ENCODE peak calls at places on chromosomes 13 and 19, in five cellular contexts. R is PC-9, H is NT2/D1, B is stomach, X is testis. N is an unnamed sample.

GRCh38 chr19:49362048-49362925 is at the start of gene TEAD2:
- DNase-seq in R (no peak), H (no peak), B (peak; percentile 73), X (peak; percentile 68), N (peak; percentile 77)

GRCh38 chr13:45943965-45944364 is 92.4 kb upstream of the SIAH3 start:
- DNase-seq in R (no peak), H (no peak), B (no peak), X (no peak), N (no peak)

GRCh38 chr19:582497-583197 is 7.0 kb upstream of the HCN2 start:
- DNase-seq in R (no peak), H (no peak), B (no peak), X (no peak), N (no peak)

GRCh38 chr19:51546107-51546649 is 14.7 kb upstream of the SIGLEC6 start:
- DNase-seq in R (no peak), H (no peak), B (no peak), X (no peak), N (no peak)

GRCh38 chr13:45511310-45512147 is 46.8 kb downstream of the COG3 start:
- DNase-seq in R (peak; percentile 55), H (peak; percentile 33), B (no peak), X (peak; percentile 58), N (peak; percentile 48)

GRCh38 chr19:49555600-49556411 is 24.6 kb downstream of the NOSIP start:
- DNase-seq in R (no peak), H (peak; percentile 77), B (peak; percentile 54), X (peak; percentile 86), N (peak; percentile 79)

GRCh38 chr13:60028021-60028420 is 135.7 kb downstream of the DIAPH3 start:
- DNase-seq in R (no peak), H (no peak), B (no peak), X (no peak), N (no peak)

GRCh38 chr19:55393362-55393761 is 7.6 kb downstream of the RPL28 start:
- DNase-seq in R (no peak), H (no peak), B (no peak), X (no peak), N (no peak)

GRCh38 chr19:38543807-38544568 is 73.8 kb downstream of the MAP4K1 start:
- DNase-seq in R (peak; percentile 87), H (peak; percentile 18), B (peak; percentile 39), X (peak; percentile 74), N (peak; percentile 85)

GRCh38 chr19:17036640-17037039 is 10.0 kb upstream of the CPAMD8 start:
- DNase-seq in R (no peak), H (no peak), B (no peak), X (no peak), N (no peak)

GRCh38 chr19:40605201-40605971 is 4.2 kb downstream of the LTBP4 start:
- DNase-seq in R (peak; percentile 83), H (no peak), B (peak; percentile 86), X (peak; percentile 61), N (no peak)

GRCh38 chr13:79810018-79810417 is 329.1 kb downstream of the NDFIP2 start:
- DNase-seq in R (no peak), H (no peak), B (no peak), X (no peak), N (no peak)

GRCh38 chr19:9673912-9674668 is 810 bp downstream of the ZNF562 start:
- DNase-seq in R (peak; percentile 50), H (no peak), B (no peak), X (no peak), N (no peak)

GRCh38 chr13:37348916-37349653 is 243.6 kb upstream of the CSNK1A1L start:
- DNase-seq in R (no peak), H (no peak), B (no peak), X (no peak), N (no peak)

GRCh38 chr19:35030257-35031071 is at the start of gene SCN1B:
- DNase-seq in R (peak; percentile 43), H (no peak), B (peak; percentile 62), X (peak; percentile 42), N (peak; percentile 39)

DNA sequence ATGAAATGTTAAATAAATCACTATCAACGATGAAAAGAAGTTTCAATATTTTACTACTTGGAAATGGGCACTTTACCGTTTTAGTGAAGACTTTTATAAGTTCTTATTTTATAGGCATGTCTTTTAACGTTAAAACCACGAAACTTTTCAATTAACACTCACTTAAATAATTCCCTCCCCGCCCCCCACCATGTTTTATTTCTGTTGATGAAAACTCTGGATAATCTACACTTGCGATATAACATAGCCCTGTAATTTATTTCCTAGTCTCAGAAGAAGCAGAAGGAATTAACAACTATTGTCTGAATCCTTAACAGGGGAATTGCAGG is 343 bp upstream of the ZNF285 start:
- DNase-seq in R (no peak), H (no peak), B (no peak), X (no peak), N (no peak)
- H3K4me3 ChIP-seq in R (peak overlapping the region; percentile 78), H (peak overlapping the region; percentile 80), B (peak overlapping the region; percentile 50), X (peak overlapping the region; percentile 79), N (no peak overlapping the region)

DNA sequence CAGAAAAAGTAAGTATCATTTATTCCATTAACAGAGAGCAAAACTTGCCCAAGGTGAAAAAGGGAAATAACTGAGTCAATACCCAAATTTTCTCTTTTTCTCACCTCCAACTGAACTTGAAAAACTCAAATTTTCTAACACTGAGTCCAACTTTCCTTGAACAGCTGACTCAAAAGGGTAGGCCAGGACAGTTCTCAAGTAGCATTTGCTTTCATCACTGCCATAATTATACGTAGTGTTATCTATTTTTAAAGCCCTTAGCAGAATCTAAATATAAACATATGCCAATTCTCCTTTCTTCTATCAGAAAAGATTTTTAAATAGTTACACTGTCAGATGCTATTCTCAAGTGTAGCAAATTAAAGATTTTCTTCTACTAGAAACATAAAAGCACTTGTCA is 3.5 kb downstream of the N4BP2L2 start:
- DNase-seq in R (no peak), H (no peak), B (no peak), X (no peak), N (no peak)
- H3K4me3 ChIP-seq in R (no peak overlapping the region), H (no peak overlapping the region), B (no peak overlapping the region), X (no peak overlapping the region), N (no peak overlapping the region)

GRCh38 chr13:24648271-24648670 is 31.9 kb upstream of the ATP12A start:
- DNase-seq in R (no peak), H (no peak), B (no peak), X (no peak), N (no peak)

GRCh38 chr13:24648983-24649684 is 31.1 kb upstream of the ATP12A start:
- DNase-seq in R (no peak), H (no peak), B (no peak), X (no peak), N (no peak)

GRCh38 chr13:24640752-24641151 is 39.5 kb upstream of the ATP12A start:
- DNase-seq in R (no peak), H (no peak), B (no peak), X (no peak), N (no peak)

GRCh38 chr13:24642236-24642635 is 38.0 kb upstream of the ATP12A start:
- DNase-seq in R (no peak), H (no peak), B (no peak), X (no peak), N (no peak)

DNA sequence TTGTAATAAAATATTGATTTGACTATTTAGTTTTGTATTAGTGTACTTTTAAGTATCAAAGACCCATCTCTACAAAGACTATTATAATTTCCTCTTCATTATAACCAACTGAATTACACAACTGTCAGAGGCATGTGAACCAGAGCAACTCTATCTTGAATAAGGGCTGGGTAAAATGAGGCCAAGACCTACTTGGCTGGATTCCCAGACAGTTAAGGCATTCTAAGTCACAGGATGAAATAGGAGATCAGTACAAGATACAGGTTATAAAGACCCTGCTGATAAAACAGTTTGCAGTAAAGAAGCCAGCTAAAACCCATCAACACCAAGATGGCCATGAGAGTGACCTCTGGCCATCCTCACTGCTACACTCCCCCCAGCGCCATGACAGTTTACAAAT is 36.2 kb upstream of the ATP12A start:
- DNase-seq in R (no peak), H (no peak), B (no peak), X (no peak), N (no peak)
- H3K4me3 ChIP-seq in R (no peak overlapping the region), H (no peak overlapping the region), B (no peak overlapping the region), X (no peak overlapping the region), N (no peak overlapping the region)

DNA sequence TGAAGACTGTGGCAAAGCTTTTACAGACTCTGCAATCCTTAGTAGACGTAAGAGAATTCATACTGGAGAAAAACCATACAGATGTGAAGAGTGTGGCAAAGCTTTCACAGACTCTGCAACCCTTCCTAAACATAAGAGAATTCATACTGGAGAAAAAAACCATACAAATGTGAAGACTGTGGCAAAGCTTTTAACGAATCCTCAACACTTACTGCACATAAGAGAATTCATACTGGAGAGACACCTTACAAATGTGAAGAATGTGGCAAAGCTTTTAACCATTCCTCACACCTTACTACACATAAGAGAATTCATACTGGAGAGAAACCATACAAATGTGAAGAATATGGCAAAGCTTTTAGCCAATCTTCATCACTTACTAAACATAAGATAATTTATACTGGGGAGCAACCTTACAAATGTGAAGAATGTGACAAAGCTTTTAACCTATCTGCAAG is 50.1 kb upstream of the ZNF98 start:
- DNase-seq in R (no peak), H (no peak), B (no peak), X (no peak), N (no peak)
- H3K4me3 ChIP-seq in R (no peak overlapping the region), H (no peak overlapping the region), B (no peak overlapping the region), X (no peak overlapping the region), N (no peak overlapping the region)

GRCh38 chr19:2282062-2282861 is at the start of gene PEAK3:
- DNase-seq in R (no peak), H (no peak), B (peak; percentile 67), X (peak; percentile 78), N (no peak)
- H3K4me3 ChIP-seq in R (no peak within 1 kb of the TSS), H (peak within 1 kb of the TSS; percentile 28), B (peak within 1 kb of the TSS; percentile 26), X (peak within 1 kb of the TSS; percentile 15), N (no peak within 1 kb of the TSS)

GRCh38 chr19:57324992-57325391 is 4.7 kb downstream of the ZNF543 start:
- DNase-seq in R (no peak), H (no peak), B (no peak), X (no peak), N (no peak)

GRCh38 chr19:57327993-57328392 is 7.7 kb downstream of the ZNF543 start:
- DNase-seq in R (no peak), H (no peak), B (no peak), X (no peak), N (no peak)
- H3K4me3 ChIP-seq in R (no peak overlapping the region), H (no peak overlapping the region), B (no peak overlapping the region), X (no peak overlapping the region), N (no peak overlapping the region)

N was measured in HAP-1.